ENCODE peak calls at places on chromosomes 16 and 17, in five cellular contexts. H is SK-N-SH, I is IMR-90, S is astrocyte of the cerebellum, D is colonic mucosa. Q is an unnamed sample.

GRCh38 chr17:31699281-31699680 is 159.8 kb downstream of the COPRS start:
- DNase-seq in H (no peak), D (peak), I (peak), S (no peak), Q (no peak)

GRCh38 chr17:67336859-67337258 is 29.5 kb downstream of the PSMD12 start:
- DNase-seq in S (no peak), D (no peak), H (no peak), I (no peak), Q (no peak)

GRCh38 chr16:28210979-28211505 is 723 bp downstream of the XPO6 start:
- DNase-seq in I (peak), S (no peak), D (peak), H (peak), Q (no peak)

GRCh38 chr17:34892864-34893263 is 68.4 kb downstream of the CCT6B start:
- DNase-seq in I (no peak), S (no peak), D (no peak), H (peak), Q (no peak)

GRCh38 chr17:81909966-81910839 is 996 bp downstream of the PCYT2 start:
- DNase-seq in D (peak), H (peak), S (no peak), I (no peak), Q (no peak)

GRCh38 chr17:5526821-5527598 is 40.6 kb downstream of the MIS12 start:
- DNase-seq in D (peak), S (peak), H (peak), I (peak), Q (peak)

GRCh38 chr16:57627184-57627871 is 1.1 kb upstream of the ADGRG1 start:
- DNase-seq in D (no peak), I (peak), H (peak), S (peak), Q (peak)

GRCh38 chr17:861364-861763 is 79.2 kb downstream of the MRM3 start:
- DNase-seq in H (no peak), S (no peak), I (no peak), D (no peak), Q (no peak)

GRCh38 chr17:19551148-19551547 is 17.5 kb downstream of the SLC47A1 start:
- DNase-seq in H (no peak), S (no peak), I (no peak), D (no peak), Q (no peak)

GRCh38 chr16:67179421-67180080 is 4.2 kb downstream of the MATCAP1 start:
- DNase-seq in S (no peak), I (no peak), D (no peak), H (no peak), Q (no peak)

GRCh38 chr17:74485012-74485743 is 18.7 kb downstream of the CD300A start:
- DNase-seq in I (no peak), D (no peak), H (no peak), S (no peak), Q (no peak)

GRCh38 chr17:16504974-16505373 is 13.0 kb upstream of the LRRC75A start:
- DNase-seq in I (no peak), H (no peak), D (no peak), S (no peak), Q (no peak)

GRCh38 chr17:16507918-16508533 is 16.0 kb upstream of the LRRC75A start:
- DNase-seq in S (no peak), H (no peak), D (peak), I (peak), Q (no peak)

GRCh38 chr17:16511515-16511914 is 19.5 kb upstream of the LRRC75A start:
- DNase-seq in D (no peak), I (no peak), H (no peak), S (no peak), Q (no peak)

GRCh38 chr17:16512011-16512410 is 20.0 kb upstream of the LRRC75A start:
- DNase-seq in I (no peak), D (no peak), H (no peak), S (no peak), Q (no peak)

DNA sequence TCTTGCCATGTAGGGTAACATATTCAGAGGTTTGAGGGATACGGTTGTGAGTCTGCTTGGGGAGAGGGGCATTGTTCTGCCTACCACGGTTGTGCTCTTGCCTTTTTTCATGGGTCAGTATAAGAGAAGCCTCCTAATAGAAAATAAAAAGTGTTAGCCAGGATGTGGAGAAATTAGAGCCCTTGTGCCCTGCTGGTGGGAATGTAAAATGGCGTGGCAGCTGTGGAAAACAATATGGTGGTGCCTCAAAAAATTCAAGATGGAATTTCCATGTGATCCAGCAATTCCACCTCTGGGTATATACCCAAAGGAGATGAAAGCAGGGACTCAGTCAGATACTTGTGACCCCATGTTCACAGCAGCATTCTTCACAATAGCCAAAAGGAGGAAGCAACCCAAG is 14.2 kb upstream of the LRRC75A start:
- DNase-seq in S (no peak), H (no peak), I (no peak), D (no peak), Q (no peak)
- TF ChIP-seq CTCF in S (peak), H (peak), I (peak), D (no peak), Q (peak)

DNA sequence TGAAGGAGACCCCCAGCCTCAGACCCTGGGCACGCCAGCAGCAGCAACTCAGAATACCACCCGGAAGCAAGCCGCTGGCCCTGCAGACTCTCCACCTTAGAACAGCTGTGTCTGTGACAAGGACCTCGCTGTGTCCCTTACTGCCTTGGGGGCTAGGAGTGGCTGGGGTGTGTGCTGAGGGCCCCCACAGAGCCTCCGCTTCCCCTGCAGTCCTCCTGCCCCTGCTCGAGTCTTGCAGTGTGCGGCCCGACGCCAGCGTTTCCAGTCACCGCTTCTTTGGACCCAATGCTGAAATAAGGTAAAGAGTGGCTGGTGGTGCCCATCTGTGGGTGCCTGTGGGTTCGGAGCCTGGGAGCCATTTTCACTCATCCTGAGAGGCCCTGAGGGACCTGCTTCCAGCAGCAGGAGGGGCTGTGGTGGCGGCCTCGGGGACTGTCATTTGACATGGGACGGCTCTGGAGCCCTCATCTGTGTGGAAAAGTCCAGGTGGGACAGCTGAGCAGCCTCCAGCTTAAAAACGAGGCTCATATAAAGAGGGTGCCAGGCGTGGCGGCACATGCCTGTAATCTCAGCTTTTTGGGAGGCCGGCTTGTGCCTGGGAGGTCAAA is 14.7 kb upstream of the MC1R start:
- DNase-seq in I (no peak), H (no peak), S (no peak), D (no peak), Q (no peak)
- H3K4me3 ChIP-seq in I (no peak), H (no peak), S (no peak), D (no peak), Q (no peak)

GRCh38 chr16:56617212-56618085 is 8.1 kb upstream of the MT1E start:
- DNase-seq in S (no peak), I (peak), H (no peak), D (peak), Q (no peak)
- TF ChIP-seq CTCF in S (no peak), I (no peak), H (no peak), D (no peak), Q (no peak)

GRCh38 chr17:2090210-2090641 is 35.3 kb downstream of the HIC1 start:
- DNase-seq in S (no peak), H (no peak), D (no peak), I (no peak), Q (no peak)
- H3K4me3 ChIP-seq in S (no peak), H (no peak), D (peak), I (no peak), Q (no peak)